ENCODE peak calls at places on chromosomes 13 and 19, in seven cellular contexts. P, U, M, C, L, S and B are unnamed samples.

GRCh38 chr19:10927691-10928562 is 512 bp downstream of the YIPF2 start:
- DNase-seq in S (no peak), P (no peak), L (peak; percentile 8), M (no peak), C (no peak), U (no peak), B (no peak)

GRCh38 chr13:113053376-113053775 is 52.2 kb upstream of the F7 start:
- DNase-seq in P (no peak), U (no peak), M (no peak), L (no peak), C (no peak), S (no peak), B (no peak)

GRCh38 chr19:19460761-19461265 is 54.5 kb downstream of the TSSK6 start:
- DNase-seq in C (peak; percentile 30), P (no peak), L (peak; percentile 50), M (peak; percentile 42), S (no peak), U (peak; percentile 45), B (no peak)

GRCh38 chr19:36152886-36153525 is 759 bp upstream of the COX7A1 start:
- DNase-seq in U (no peak), S (no peak), P (no peak), L (no peak), C (peak; percentile 13), M (no peak), B (no peak)

GRCh38 chr13:27183561-27184147 is 12.0 kb upstream of the USP12 start:
- DNase-seq in P (no peak), L (no peak), U (no peak), S (peak; percentile 71), M (no peak), C (peak; percentile 72), B (no peak)

GRCh38 chr13:35139591-35139990 is 197.5 kb downstream of the NBEA start:
- DNase-seq in M (no peak), P (no peak), L (no peak), C (peak; percentile 31), S (no peak), U (no peak), B (peak; percentile 74)

GRCh38 chr13:106151056-106151699 is 384.3 kb downstream of the EFNB2 start:
- DNase-seq in M (no peak), U (no peak), P (no peak), S (peak; percentile 97), C (peak; percentile 84), L (no peak), B (peak; percentile 98)

GRCh38 chr19:48870048-48870447 is 1.6 kb upstream of the PLEKHA4 start:
- DNase-seq in C (no peak), M (no peak), L (no peak), U (no peak), P (no peak), S (no peak), B (no peak)

GRCh38 chr19:56725829-56726424 is 54.4 kb upstream of the ZNF835 start:
- DNase-seq in M (no peak), P (no peak), S (no peak), L (no peak), C (no peak), U (no peak), B (no peak)

GRCh38 chr19:47107953-47108746 is 5.4 kb downstream of the ZC3H4 start:
- DNase-seq in U (no peak), L (no peak), P (no peak), C (peak; percentile 29), M (no peak), S (peak; percentile 47), B (peak; percentile 51)

GRCh38 chr13:72127031-72127430 is 260.0 kb upstream of the DACH1 start:
- DNase-seq in P (no peak), C (no peak), U (no peak), S (peak; percentile 72), L (no peak), M (no peak), B (no peak)

GRCh38 chr19:8451885-8452284 is 7.1 kb downstream of the HNRNPM start:
- DNase-seq in U (no peak), S (peak; percentile 90), C (peak; percentile 79), L (no peak), P (no peak), M (no peak), B (peak; percentile 73)

GRCh38 chr13:39886336-39886735 is 230.9 kb downstream of the COG6 start:
- DNase-seq in S (no peak), U (no peak), P (no peak), L (no peak), M (no peak), C (no peak), B (no peak)

GRCh38 chr13:20303636-20304035 is 71.5 kb upstream of the GJB6 start:
- DNase-seq in P (no peak), U (no peak), S (peak; percentile 42), M (no peak), L (no peak), C (no peak), B (peak; percentile 22)

GRCh38 chr13:39527961-39528720 is 74.9 kb downstream of the LHFPL6 start:
- DNase-seq in S (peak; percentile 85), P (no peak), U (no peak), M (no peak), C (peak; percentile 96), L (no peak), B (peak; percentile 91)

GRCh38 chr13:29310806-29311205 is 284.7 kb downstream of the SLC7A1 start:
- DNase-seq in M (no peak), C (no peak), P (no peak), L (no peak), U (no peak), S (no peak), B (no peak)

GRCh38 chr13:88800505-88800904 is 1129.3 kb downstream of the SLITRK5 start:
- DNase-seq in M (no peak), P (no peak), S (peak; percentile 42), U (no peak), L (no peak), C (no peak), B (no peak)

GRCh38 chr13:113245858-113246791 is 36.7 kb downstream of the CUL4A start:
- DNase-seq in P (no peak), L (no peak), M (no peak), C (peak; percentile 13), S (peak; percentile 19), U (no peak), B (no peak)

GRCh38 chr19:18419699-18420460 is 682 bp downstream of the SSBP4 start:
- DNase-seq in U (no peak), C (no peak), L (no peak), S (no peak), M (no peak), P (peak; percentile 64), B (no peak)

GRCh38 chr19:50546527-50547221 is 21.6 kb downstream of the LRRC4B start:
- DNase-seq in L (no peak), P (peak; percentile 34), C (no peak), S (no peak), U (no peak), M (no peak), B (no peak)

GRCh38 chr19:10317857-10318462 is 2.1 kb upstream of the FDX2 start:
- DNase-seq in U (no peak), P (no peak), C (no peak), S (no peak), M (no peak), L (no peak), B (no peak)

GRCh38 chr19:49058592-49058991 is 1.0 kb upstream of the CGB7 start:
- DNase-seq in M (peak; percentile 23), S (peak; percentile 57), P (peak; percentile 65), U (no peak), L (no peak), C (peak; percentile 25), B (peak; percentile 35)

GRCh38 chr13:80040219-80040976 is 300.5 kb downstream of the SPRY2 start:
- DNase-seq in L (no peak), S (peak; percentile 98), C (peak; percentile 100), M (no peak), U (no peak), P (no peak), B (peak; percentile 95)

GRCh38 chr13:20960663-20961309 is 58.2 kb upstream of the XPO4 start:
- DNase-seq in U (no peak), L (no peak), P (no peak), C (no peak), M (no peak), S (no peak), B (no peak)